ENCODE peak calls at places on chromosome 16, in five cellular contexts. H is H9, E is H1, L is mesenchymal stem cell, O is trophoblast cell. V is an unnamed sample. For H3K4me1, the result is how much of the 10 kb centered on the place peaks cover.

GRCh38 chr16:14249291-14250032 is 178.3 kb downstream of the MRTFB start:
- DNase-seq in H (no peak), E (peak), L (peak), O (peak), V (peak)

GRCh38 chr16:70786020-70786419 is 14.9 kb downstream of the VAC14 start:
- DNase-seq in H (peak), E (no peak), L (no peak), O (no peak), V (no peak)

GRCh38 chr16:49557070-49557446 is 183.5 kb downstream of the C16orf78 start:
- DNase-seq in H (peak), E (peak), L (no peak), O (no peak), V (peak)

GRCh38 chr16:57906385-57907316 is 64.3 kb downstream of the CNGB1 start:
- DNase-seq in H (peak), E (peak), L (no peak), O (no peak), V (peak)

GRCh38 chr16:29811896-29812665 is at the start of gene PRRT2:
- DNase-seq in H (peak), E (peak), L (peak), O (peak), V (peak)

GRCh38 chr16:57277586-57277985 is 6.9 kb downstream of the PLLP start:
- DNase-seq in H (no peak), E (no peak), L (peak), O (peak), V (no peak)

GRCh38 chr16:81163671-81164070 is 67.5 kb upstream of the GCSH start:
- DNase-seq in H (no peak), E (no peak), L (no peak), O (peak), V (no peak)

GRCh38 chr16:81496742-81497141 is 52.1 kb downstream of the CMIP start:
- DNase-seq in H (no peak), E (no peak), L (no peak), O (no peak), V (no peak)

GRCh38 chr16:2160915-2161551 is 5.5 kb downstream of the TRAF7 start:
- DNase-seq in H (no peak), E (no peak), L (no peak), O (no peak), V (no peak)

GRCh38 chr16:48949636-48950035 is 332.0 kb downstream of the CBLN1 start:
- DNase-seq in H (no peak), E (no peak), L (peak), O (peak), V (no peak)

GRCh38 chr16:72992142-72992601 is 55.8 kb downstream of the ZFHX3 start:
- DNase-seq in H (peak), E (peak), L (peak), O (no peak), V (peak)

GRCh38 chr16:63652091-63652490 is 1469.8 kb downstream of the CDH11 start:
- DNase-seq in H (no peak), E (no peak), L (no peak), O (no peak), V (no peak)

GRCh38 chr16:29961127-29961478 is 776 bp upstream of the TMEM219 start:
- DNase-seq in H (no peak), E (no peak), L (no peak), O (no peak), V (no peak)

GRCh38 chr16:19163215-19163614 is 4.8 kb upstream of the SYT17 start:
- DNase-seq in H (no peak), E (no peak), L (no peak), O (no peak), V (no peak)

GRCh38 chr16:30741461-30741914 is 6.7 kb upstream of the PHKG2 start:
- DNase-seq in H (peak), E (no peak), L (peak), O (peak), V (no peak)

GRCh38 chr16:27717726-27718125 is 167.8 kb downstream of the KATNIP start:
- DNase-seq in H (no peak), E (no peak), L (no peak), O (no peak), V (no peak)

GRCh38 chr16:84348386-84348785 is 20.0 kb upstream of the ATP2C2 start:
- DNase-seq in H (no peak), E (no peak), L (no peak), O (no peak), V (no peak)

GRCh38 chr16:29730649-29731048 is 15.1 kb downstream of the C16orf54 start:
- DNase-seq in H (no peak), E (no peak), L (no peak), O (no peak), V (no peak)

GRCh38 chr16:1989209-1989825 is 453 bp upstream of the SYNGR3 start:
- DNase-seq in H (peak), E (peak), L (no peak), O (no peak), V (no peak)

GRCh38 chr16:54159490-54160080 is 127.0 kb downstream of the IRX3 start:
- DNase-seq in H (no peak), E (no peak), L (no peak), O (peak), V (no peak)

GRCh38 chr16:11639925-11640899 is 28.0 kb upstream of the SNN start:
- DNase-seq in H (peak), E (no peak), L (peak), O (peak), V (no peak)

GRCh38 chr16:59060212-59060611 is 326.1 kb upstream of the GOT2 start:
- DNase-seq in H (no peak), E (no peak), L (peak), O (no peak), V (no peak)

GRCh38 chr16:2526135-2526534 is 5.1 kb downstream of the CEMP1 start:
- DNase-seq in H (no peak), E (no peak), L (no peak), O (no peak), V (no peak)

GRCh38 chr16:53921042-53921441 is 217.1 kb downstream of the FTO start:
- DNase-seq in H (no peak), E (no peak), L (no peak), O (no peak), V (no peak)

GRCh38 chr16:29978081-29978480 is 4.4 kb downstream of the TAOK2 start:
- DNase-seq in H (no peak), E (no peak), L (no peak), O (no peak), V (no peak)

GRCh38 chr16:57245472-57246113 is 534 bp downstream of the ARL2BP start:
- DNase-seq in H (no peak), E (no peak), L (peak), O (peak), V (no peak)

GRCh38 chr16:30185141-30185682 is 1.8 kb downstream of the CORO1A start:
- DNase-seq in H (no peak), E (peak), L (no peak), O (no peak), V (no peak)

GRCh38 chr16:13316008-13316407 is 414.6 kb downstream of the SHISA9 start:
- DNase-seq in H (no peak), E (no peak), L (peak), O (no peak), V (no peak)

GRCh38 chr16:85781685-85782370 is 17.5 kb downstream of the EMC8 start:
- DNase-seq in H (no peak), E (no peak), L (no peak), O (no peak), V (no peak)

GRCh38 chr16:72957303-72958277 is 90.3 kb downstream of the ZFHX3 start:
- DNase-seq in H (no peak), E (no peak), L (no peak), O (no peak), V (no peak)

GRCh38 chr16:15055141-15056053 is 477 bp downstream of the NTAN1 start:
- DNase-seq in H (no peak), E (peak), L (peak), O (peak), V (no peak)

GRCh38 chr16:86854895-86855294 is 276.5 kb downstream of the FOXL1 start:
- DNase-seq in H (no peak), E (no peak), L (peak), O (no peak), V (no peak)

GRCh38 chr16:57694191-57694555 is 433 bp upstream of the DRC7 start:
- DNase-seq in H (no peak), E (no peak), L (no peak), O (no peak), V (no peak)

GRCh38 chr16:78528265-78528664 is 428.8 kb downstream of the WWOX start:
- DNase-seq in H (no peak), E (no peak), L (no peak), O (no peak), V (no peak)

GRCh38 chr16:9647981-9648701 is 534.1 kb downstream of the GRIN2A start:
- DNase-seq in H (no peak), E (peak), L (no peak), O (peak), V (peak)

GRCh38 chr16:1656808-1657617 is 21.1 kb upstream of the JPT2 start:
- DNase-seq in H (no peak), E (no peak), L (no peak), O (no peak), V (no peak)

GRCh38 chr16:53042235-53042645 is 10.5 kb downstream of the CHD9NB start:
- DNase-seq in H (no peak), E (no peak), L (no peak), O (no peak), V (no peak)

GRCh38 chr16:2473999-2474876 is 689 bp upstream of the TBC1D24 start:
- DNase-seq in H (peak), E (peak), L (peak), O (peak), V (no peak)

GRCh38 chr16:21088646-21089538 is 61.8 kb downstream of the DNAH3 start:
- DNase-seq in H (no peak), E (no peak), L (peak), O (no peak), V (no peak)

GRCh38 chr16:51402785-51403184 is 251.7 kb upstream of the SALL1 start:
- DNase-seq in H (no peak), E (no peak), L (no peak), O (peak), V (no peak)
- H2BK12ac ChIP-seq in H (no peak), E (no peak), L (no peak), O (no peak), V (no peak)

GRCh38 chr16:88453621-88454314 is 688 bp downstream of the ZFPM1 start:
- DNase-seq in H (no peak), E (no peak), L (peak), O (peak), V (no peak)

GRCh38 chr16:88449267-88449561 is 3.9 kb upstream of the ZFPM1 start:
- DNase-seq in H (no peak), E (no peak), L (no peak), O (no peak), V (no peak)

GRCh38 chr16:88453217-88453531 is at the start of gene ZFPM1:
- DNase-seq in H (no peak), E (no peak), L (no peak), O (no peak), V (no peak)

GRCh38 chr16:88452485-88453216 is 429 bp upstream of the ZFPM1 start:
- DNase-seq in H (peak), E (peak), L (peak), O (peak), V (peak)

GRCh38 chr16:88451586-88452484 is 1.2 kb upstream of the ZFPM1 start:
- DNase-seq in H (no peak), E (no peak), L (no peak), O (no peak), V (no peak)
- H2AFZ ChIP-seq in H (no peak), E (no peak), L (no peak), O (peak), V (peak)

GRCh38 chr16:68524069-68524820 is 14.8 kb upstream of the ZFP90 start:
- DNase-seq in H (no peak), E (no peak), L (no peak), O (no peak), V (no peak)

GRCh38 chr16:68519225-68519745 is 19.8 kb upstream of the ZFP90 start:
- DNase-seq in H (no peak), E (no peak), L (no peak), O (no peak), V (no peak)

GRCh38 chr16:68517606-68518161 is 21.4 kb upstream of the ZFP90 start:
- DNase-seq in H (no peak), E (no peak), L (no peak), O (no peak), V (no peak)

GRCh38 chr16:68526143-68526781 is 12.8 kb upstream of the ZFP90 start:
- DNase-seq in H (no peak), E (no peak), L (no peak), O (no peak), V (no peak)

DNA sequence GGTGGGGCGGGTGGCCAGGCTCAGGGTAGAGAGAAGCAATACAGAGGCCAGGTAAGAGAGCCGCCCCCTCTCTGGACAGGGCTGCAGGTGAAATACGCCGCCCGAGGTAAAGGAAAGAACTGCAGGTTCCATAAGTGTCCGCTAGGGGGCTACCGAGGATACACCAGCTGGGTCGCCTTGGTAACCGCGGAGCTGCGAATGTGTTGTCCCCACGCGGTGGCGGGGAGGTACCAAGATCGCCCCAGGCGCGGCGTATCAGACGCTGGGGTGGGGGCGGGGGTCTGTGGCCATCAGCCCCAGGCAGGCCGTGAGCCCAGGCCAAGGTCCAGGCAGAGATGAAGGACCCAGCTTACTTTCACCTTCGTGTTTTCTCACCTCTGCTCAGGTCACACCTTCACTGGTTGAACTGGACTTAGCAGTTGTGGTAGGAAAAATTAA is 18.4 kb upstream of the ZFP90 start:
- DNase-seq in H (peak), E (peak), L (peak), O (peak), V (peak)
- H3K4me1 ChIP-seq in H (under half), E (under half), L (under half), O (under half), V (under half)

GRCh38 chr16:23700093-23700492 is 12.9 kb downstream of the ERN2 start:
- DNase-seq in H (no peak), E (no peak), L (no peak), O (no peak), V (no peak)
- H2BK12ac ChIP-seq in H (no peak), E (no peak), L (no peak), O (no peak), V (no peak)

DNA sequence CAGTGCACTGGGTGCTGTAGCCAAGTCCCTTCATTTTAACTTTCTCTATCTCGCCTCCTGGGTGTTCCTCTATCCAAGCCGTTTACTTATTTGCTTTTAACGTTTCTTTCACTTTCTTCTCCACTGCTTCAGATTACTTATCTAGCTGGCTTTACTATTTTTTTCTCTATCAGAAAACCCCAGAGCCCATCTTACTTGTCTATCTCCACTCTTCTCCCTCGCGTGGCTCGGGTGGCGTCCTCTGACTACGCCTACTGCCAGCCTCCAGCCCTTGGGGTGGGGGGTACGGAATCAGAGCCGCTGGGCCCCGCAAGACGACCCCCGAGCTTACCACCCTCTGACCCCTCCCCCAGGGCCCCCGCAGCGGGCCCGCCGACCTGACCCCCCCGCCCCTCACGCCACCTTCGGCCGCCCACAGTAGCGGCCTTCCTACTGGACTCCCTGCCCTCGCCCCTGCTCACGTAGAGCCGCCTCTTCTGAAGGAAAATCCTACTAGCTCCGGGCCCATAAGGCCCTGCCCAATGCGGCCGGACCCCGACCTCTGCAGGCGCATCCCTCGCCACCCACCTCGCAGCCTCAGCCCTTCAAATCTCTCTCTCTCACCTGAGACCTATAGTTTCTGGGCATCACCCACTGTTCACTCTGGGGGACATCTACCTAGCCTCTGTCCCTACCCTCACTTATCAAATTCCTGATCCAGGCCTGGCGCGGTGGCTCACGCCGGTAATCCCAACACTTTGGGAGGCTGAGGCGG is 1.0 kb upstream of the SLC12A4 start:
- DNase-seq in H (peak), E (peak), L (peak), O (no peak), V (peak)
- H2AFZ ChIP-seq in H (no peak), E (peak), L (peak), O (peak), V (peak)

GRCh38 chr16:3863587-3863986 is 16.9 kb downstream of the CREBBP start:
- DNase-seq in H (no peak), E (no peak), L (no peak), O (peak), V (no peak)
- H3K4me1 ChIP-seq in H (under half), E (under half), L (under half), O (under half), V (under half)

V was measured in neuronal stem cell.